ENCODE peak calls at places on chromosomes 12 and 14, in six cellular contexts. One of them, this sample, is unnamed.

GRCh38 chr14:52348796-52349195 is 34.7 kb downstream of the PTGER2 start:
- DNase-seq in AG09309: no peak
- DNase-seq in foreskin fibroblast: peak; percentile 67
- DNase-seq in AG04450: peak; percentile 52
- DNase-seq in choroid plexus epithelial cell: peak; percentile 80
- DNase-seq in A549: no peak
- DNase-seq in this sample: no peak

GRCh38 chr12:106378788-106379187 is 21.2 kb downstream of the POLR3B start:
- DNase-seq in AG09309: no peak
- DNase-seq in foreskin fibroblast: no peak
- DNase-seq in AG04450: no peak
- DNase-seq in choroid plexus epithelial cell: no peak
- DNase-seq in A549: no peak
- DNase-seq in this sample: no peak

GRCh38 chr14:40796168-40796567 is 810.5 kb upstream of the LRFN5 start:
- DNase-seq in AG09309: no peak
- DNase-seq in foreskin fibroblast: no peak
- DNase-seq in AG04450: no peak
- DNase-seq in choroid plexus epithelial cell: no peak
- DNase-seq in A549: no peak
- DNase-seq in this sample: no peak

GRCh38 chr12:89351489-89352241 is 636 bp downstream of the DUSP6 start:
- DNase-seq in AG09309: no peak
- DNase-seq in foreskin fibroblast: no peak
- DNase-seq in AG04450: no peak
- DNase-seq in choroid plexus epithelial cell: peak; percentile 52
- DNase-seq in A549: peak; percentile 32
- DNase-seq in this sample: peak; percentile 34

GRCh38 chr14:99615497-99616245 is 11.7 kb upstream of the CCDC85C start:
- DNase-seq in AG09309: no peak
- DNase-seq in foreskin fibroblast: no peak
- DNase-seq in AG04450: no peak
- DNase-seq in choroid plexus epithelial cell: peak; percentile 21
- DNase-seq in A549: no peak
- DNase-seq in this sample: no peak

GRCh38 chr14:71321556-71322315 is 414.5 kb downstream of the PCNX1 start:
- DNase-seq in AG09309: no peak
- DNase-seq in foreskin fibroblast: peak; percentile 36
- DNase-seq in AG04450: no peak
- DNase-seq in choroid plexus epithelial cell: peak; percentile 74
- DNase-seq in A549: peak; percentile 19
- DNase-seq in this sample: no peak

GRCh38 chr14:33909380-33910084 is 41.3 kb downstream of the EGLN3 start:
- DNase-seq in AG09309: no peak
- DNase-seq in foreskin fibroblast: no peak
- DNase-seq in AG04450: no peak
- DNase-seq in choroid plexus epithelial cell: no peak
- DNase-seq in A549: no peak
- DNase-seq in this sample: no peak

GRCh38 chr14:51962678-51963077 is 26.7 kb upstream of the RTRAF start:
- DNase-seq in AG09309: no peak
- DNase-seq in foreskin fibroblast: no peak
- DNase-seq in AG04450: no peak
- DNase-seq in choroid plexus epithelial cell: peak; percentile 42
- DNase-seq in A549: no peak
- DNase-seq in this sample: no peak

GRCh38 chr14:87443787-87444186 is 549.2 kb downstream of the GALC start:
- DNase-seq in AG09309: no peak
- DNase-seq in foreskin fibroblast: no peak
- DNase-seq in AG04450: no peak
- DNase-seq in choroid plexus epithelial cell: no peak
- DNase-seq in A549: no peak
- DNase-seq in this sample: no peak

GRCh38 chr12:58907326-58907855 is 12.9 kb downstream of the LRIG3 start:
- DNase-seq in AG09309: no peak
- DNase-seq in foreskin fibroblast: no peak
- DNase-seq in AG04450: no peak
- DNase-seq in choroid plexus epithelial cell: no peak
- DNase-seq in A549: no peak
- DNase-seq in this sample: no peak

GRCh38 chr14:96083667-96084320 is 44.6 kb downstream of the C14orf132 start:
- DNase-seq in AG09309: no peak
- DNase-seq in foreskin fibroblast: no peak
- DNase-seq in AG04450: no peak
- DNase-seq in choroid plexus epithelial cell: no peak
- DNase-seq in A549: no peak
- DNase-seq in this sample: no peak

GRCh38 chr14:96081224-96081623 is 42.1 kb downstream of the C14orf132 start:
- DNase-seq in AG09309: no peak
- DNase-seq in foreskin fibroblast: no peak
- DNase-seq in AG04450: no peak
- DNase-seq in choroid plexus epithelial cell: no peak
- DNase-seq in A549: no peak
- DNase-seq in this sample: no peak

GRCh38 chr14:96080571-96080970 is 41.4 kb downstream of the C14orf132 start:
- DNase-seq in AG09309: no peak
- DNase-seq in foreskin fibroblast: no peak
- DNase-seq in AG04450: no peak
- DNase-seq in choroid plexus epithelial cell: no peak
- DNase-seq in A549: no peak
- DNase-seq in this sample: no peak

GRCh38 chr14:96081767-96082400 is 42.7 kb downstream of the C14orf132 start:
- DNase-seq in AG09309: no peak
- DNase-seq in foreskin fibroblast: no peak
- DNase-seq in AG04450: no peak
- DNase-seq in choroid plexus epithelial cell: no peak
- DNase-seq in A549: no peak
- DNase-seq in this sample: no peak

DNA sequence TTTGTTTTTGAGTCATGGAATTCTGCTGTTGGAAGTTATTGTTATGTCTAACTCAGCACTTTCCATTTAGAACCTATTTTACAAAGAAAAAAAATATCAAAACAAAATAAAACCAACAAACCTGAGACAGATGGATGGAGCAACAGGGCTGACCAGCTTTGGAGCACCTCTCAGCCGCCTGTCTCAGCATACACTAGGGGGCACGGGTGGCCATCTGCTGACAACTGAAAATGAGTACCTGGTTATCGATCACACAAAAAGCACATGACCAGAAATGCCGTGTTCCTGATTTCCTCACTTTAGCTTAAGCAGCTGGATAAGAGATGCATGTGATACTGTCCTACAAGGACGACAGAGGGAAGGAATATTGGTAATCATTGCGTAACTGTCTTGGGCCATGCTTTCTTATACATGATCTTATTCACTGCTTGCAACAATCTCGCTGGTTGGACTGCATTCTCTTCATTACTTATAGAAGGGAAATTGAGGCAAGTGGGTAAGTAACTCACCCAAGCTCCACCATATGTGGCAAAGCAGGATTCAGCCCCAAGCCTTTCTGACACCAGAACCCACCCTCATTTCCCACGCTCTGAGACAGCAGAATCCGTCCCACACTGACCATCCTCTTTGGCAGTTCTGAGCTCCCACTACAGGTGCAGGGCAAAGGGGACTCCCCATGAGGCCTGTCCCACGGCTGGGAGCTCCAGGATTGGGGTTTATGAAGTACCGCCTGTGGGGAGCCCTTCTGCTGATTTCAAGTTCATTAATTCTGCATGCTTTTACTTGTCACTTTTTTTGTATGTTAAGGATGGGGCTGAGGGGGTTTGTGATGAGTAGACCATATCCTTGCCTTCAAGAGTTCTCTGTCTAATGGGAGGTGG is 43.5 kb downstream of the C14orf132 start:
- DNase-seq in AG09309: no peak
- DNase-seq in foreskin fibroblast: no peak
- DNase-seq in AG04450: no peak
- DNase-seq in choroid plexus epithelial cell: no peak
- DNase-seq in A549: no peak
- DNase-seq in this sample: no peak
- TF ChIP-seq CTCF in AG09309: no peak
- TF ChIP-seq CTCF in foreskin fibroblast: no peak
- TF ChIP-seq CTCF in AG04450: no peak
- TF ChIP-seq CTCF in choroid plexus epithelial cell: no peak
- TF ChIP-seq CTCF in A549: no peak
- TF ChIP-seq CTCF in this sample: no peak

DNA sequence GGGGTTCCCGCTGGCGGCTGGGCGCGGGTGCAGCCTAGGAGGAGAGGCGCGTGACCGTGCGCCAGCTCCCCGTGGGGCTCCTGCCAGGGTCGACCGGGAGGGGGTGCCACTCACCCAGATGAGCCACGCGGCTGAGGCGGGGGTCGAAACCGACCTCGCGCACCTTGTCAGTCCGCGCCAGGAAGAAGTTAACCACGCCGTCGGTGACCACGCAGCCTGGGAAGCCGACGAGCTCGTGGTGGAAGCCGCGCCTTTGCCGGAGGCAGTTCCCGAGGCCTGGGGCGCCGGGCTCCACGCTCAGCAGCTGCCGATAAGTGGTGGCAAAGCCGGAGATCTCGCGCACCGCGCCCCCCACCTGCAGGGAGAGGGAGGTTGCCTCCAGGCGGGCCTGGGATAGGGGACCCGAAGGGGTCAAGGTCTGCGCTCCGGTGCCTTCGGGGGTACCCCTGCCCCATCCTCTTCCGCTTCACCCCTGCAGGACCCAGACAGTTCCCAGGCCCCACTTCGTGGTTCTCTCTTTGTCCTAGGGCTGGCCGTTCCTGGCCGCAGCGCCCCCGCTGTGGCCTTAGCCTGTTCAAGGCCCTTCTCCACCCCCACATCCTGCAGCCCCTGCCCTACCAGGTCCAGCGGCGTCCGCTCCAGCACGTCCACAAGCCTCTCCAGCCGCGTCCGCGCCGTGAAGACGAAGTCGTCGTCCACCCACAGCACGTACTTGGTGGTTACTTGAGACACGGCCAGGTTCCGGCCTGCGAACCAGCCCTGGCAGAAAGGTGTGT is 5.3 kb downstream of the B4GALNT1 start:
- DNase-seq in AG09309: no peak
- DNase-seq in foreskin fibroblast: no peak
- DNase-seq in AG04450: no peak
- DNase-seq in choroid plexus epithelial cell: no peak
- DNase-seq in A549: no peak
- DNase-seq in this sample: peak; percentile 11
- TF ChIP-seq CTCF in AG09309: no peak
- TF ChIP-seq CTCF in foreskin fibroblast: no peak
- TF ChIP-seq CTCF in AG04450: no peak
- TF ChIP-seq CTCF in choroid plexus epithelial cell: peak; percentile 17
- TF ChIP-seq CTCF in A549: no peak
- TF ChIP-seq CTCF in this sample: no peak

GRCh38 chr14:80095623-80096022 is 115.7 kb downstream of the DIO2 start:
- DNase-seq in AG09309: peak; percentile 50
- DNase-seq in foreskin fibroblast: peak; percentile 4
- DNase-seq in AG04450: peak; percentile 18
- DNase-seq in choroid plexus epithelial cell: peak; percentile 15
- DNase-seq in A549: peak; percentile 2
- DNase-seq in this sample: no peak
- TF ChIP-seq CTCF in AG09309: no peak
- TF ChIP-seq CTCF in foreskin fibroblast: no peak
- TF ChIP-seq CTCF in AG04450: no peak
- TF ChIP-seq CTCF in choroid plexus epithelial cell: no peak
- TF ChIP-seq CTCF in A549: no peak
- TF ChIP-seq CTCF in this sample: no peak

GRCh38 chr12:63103489-63104131 is 47.4 kb downstream of the AVPR1A start:
- DNase-seq in AG09309: no peak
- DNase-seq in foreskin fibroblast: no peak
- DNase-seq in AG04450: no peak
- DNase-seq in choroid plexus epithelial cell: peak; percentile 53
- DNase-seq in A549: peak; percentile 25
- DNase-seq in this sample: no peak
- TF ChIP-seq CTCF in AG09309: peak; percentile 67
- TF ChIP-seq CTCF in foreskin fibroblast: peak; percentile 70
- TF ChIP-seq CTCF in AG04450: peak; percentile 74
- TF ChIP-seq CTCF in choroid plexus epithelial cell: peak; percentile 74
- TF ChIP-seq CTCF in A549: peak; percentile 90
- TF ChIP-seq CTCF in this sample: peak; percentile 89

This sample was measured in progenitor cell of endocrine pancreas.